ENCODE peak calls at places on chromosome 21, in five cellular contexts. F is omental fat pad, A is tibial artery, U is left ventricle myocardium inferior, I is smooth muscle cell of the brain vasculature. G is an unnamed sample.

GRCh38 chr21:45225741-45226327 is 61.9 kb downstream of the POFUT2 start:
- DNase-seq in U (no peak), I (no peak), F (no peak), A (no peak), G (no peak)

GRCh38 chr21:41976611-41977010 is 22.8 kb upstream of the C2CD2 start:
- DNase-seq in A (no peak), I (no peak), F (no peak), U (no peak), G (no peak)

GRCh38 chr21:46144464-46145070 is 10.8 kb downstream of the FTCD start:
- DNase-seq in U (no peak), F (no peak), A (no peak), I (no peak), G (no peak)

GRCh38 chr21:29371464-29371863 is 72.7 kb downstream of the BACH1 start:
- DNase-seq in F (no peak), U (no peak), I (no peak), A (no peak), G (peak; percentile 7)

GRCh38 chr21:43290529-43291346 is 121.9 kb downstream of the CRYAA start:
- DNase-seq in I (no peak), U (peak; percentile 6), A (no peak), F (no peak), G (no peak)

GRCh38 chr21:30166171-30166570 is 434 bp downstream of the CLDN17 start:
- DNase-seq in A (no peak), U (no peak), I (no peak), F (no peak), G (no peak)

GRCh38 chr21:31248598-31248997 is 95.5 kb downstream of the TIAM1 start:
- DNase-seq in U (no peak), I (peak; percentile 13), A (no peak), F (no peak), G (no peak)

GRCh38 chr21:34987673-34988072 is 61.4 kb downstream of the RUNX1 start:
- DNase-seq in F (no peak), I (no peak), A (no peak), U (no peak), G (no peak)

GRCh38 chr21:44905725-44906084 is 15.0 kb downstream of the ITGB2 start:
- DNase-seq in U (no peak), I (no peak), A (no peak), F (no peak), G (no peak)

GRCh38 chr21:40512590-40512989 is 334.4 kb downstream of the DSCAM start:
- DNase-seq in A (no peak), U (no peak), F (no peak), I (no peak), G (no peak)

GRCh38 chr21:28671549-28672195 is 321.0 kb downstream of the LTN1 start:
- DNase-seq in F (no peak), I (no peak), U (no peak), A (no peak), G (no peak)

GRCh38 chr21:35850029-35850428 is 210.3 kb downstream of the SETD4 start:
- DNase-seq in I (no peak), A (no peak), F (no peak), U (no peak), G (no peak)

GRCh38 chr21:32516729-32517649 is 68.3 kb downstream of the TCP10L start:
- DNase-seq in U (no peak), F (no peak), I (peak; percentile 85), A (no peak), G (no peak)

GRCh38 chr21:24994717-24995116 is 612.6 kb downstream of the MRPL39 start:
- DNase-seq in U (no peak), F (no peak), A (no peak), I (no peak), G (no peak)

GRCh38 chr21:28734522-28735175 is 258.0 kb downstream of the LTN1 start:
- DNase-seq in I (no peak), F (no peak), U (no peak), A (no peak), G (no peak)

GRCh38 chr21:42820513-42821465 is 58.5 kb downstream of the WDR4 start:
- DNase-seq in I (no peak), U (no peak), F (no peak), A (no peak), G (no peak)

GRCh38 chr21:35475006-35475405 is 425.9 kb upstream of the RUNX1 start:
- DNase-seq in F (no peak), A (no peak), U (no peak), I (no peak), G (no peak)

GRCh38 chr21:43306391-43306790 is 120.5 kb downstream of the SIK1 start:
- DNase-seq in A (peak; percentile 60), I (no peak), F (no peak), U (peak; percentile 9), G (no peak)

GRCh38 chr21:41378849-41379248 is 17.0 kb downstream of the MX2 start:
- DNase-seq in U (no peak), A (peak; percentile 54), F (no peak), I (no peak), G (no peak)

G was measured in stimulated activated naive CD4-positive, alpha-beta T cell treated with Interleukin-2 at 50 U/mL for 16 hours.